ENCODE peak calls at places on chromosomes 5 and 9, in five cellular contexts. E is pancreas, U is ascending aorta, Y is upper lobe of right lung, V is fibroblast of lung. F is an unnamed sample. For H3K9me3, the result is how much of the 10 kb centered on the place peaks cover.

GRCh38 chr5:128736567-128736966 is 198.5 kb upstream of the FBN2 start:
- DNase-seq in E (no peak), U (no peak), Y (no peak), V (peak), F (no peak)

GRCh38 chr5:10527281-10527950 is 36.5 kb upstream of the ANKRD33B start:
- DNase-seq in E (no peak), U (no peak), Y (no peak), V (peak), F (no peak)

GRCh38 chr5:167723254-167723871 is 568.1 kb upstream of the WWC1 start:
- DNase-seq in E (peak), U (peak), Y (peak), V (peak), F (peak)

GRCh38 chr5:14316471-14316870 is 173.3 kb downstream of the TRIO start:
- DNase-seq in E (no peak), U (no peak), Y (no peak), V (no peak), F (peak)

GRCh38 chr9:28720746-28721145 is 1147.5 kb upstream of the C9orf72 start:
- DNase-seq in E (no peak), U (no peak), Y (no peak), V (no peak), F (no peak)

GRCh38 chr5:141623621-141624020 is 4.8 kb upstream of the DIAPH1 start:
- DNase-seq in E (no peak), U (no peak), Y (no peak), V (no peak), F (no peak)

GRCh38 chr5:124180523-124181461 is 565.6 kb downstream of the ZNF608 start:
- DNase-seq in E (no peak), U (no peak), Y (no peak), V (peak), F (no peak)

GRCh38 chr5:141518616-141519015 is 29.7 kb downstream of the PCDHGC5 start:
- DNase-seq in E (no peak), U (peak), Y (no peak), V (no peak), F (no peak)

GRCh38 chr9:128770286-128770685 is 1.4 kb downstream of the ZER1 start:
- DNase-seq in E (no peak), U (no peak), Y (no peak), V (no peak), F (no peak)

GRCh38 chr9:127049044-127049443 is 73.4 kb downstream of the ANGPTL2 start:
- DNase-seq in E (no peak), U (peak), Y (no peak), V (peak), F (peak)

GRCh38 chr5:179802207-179802883 is 4.3 kb downstream of the MGAT4B start:
- DNase-seq in E (no peak), U (no peak), Y (no peak), V (no peak), F (no peak)

GRCh38 chr5:128920345-128921215 is 44.7 kb upstream of the SLC27A6 start:
- DNase-seq in E (no peak), U (no peak), Y (no peak), V (peak), F (no peak)

GRCh38 chr5:160637357-160637756 is 214.7 kb downstream of the ATP10B start:
- DNase-seq in E (no peak), U (no peak), Y (no peak), V (no peak), F (no peak)

GRCh38 chr9:128498911-128499310 is 5.6 kb upstream of the GLE1 start:
- DNase-seq in E (no peak), U (no peak), Y (peak), V (no peak), F (no peak)

GRCh38 chr9:121331992-121332685 is 37.9 kb downstream of the STOM start:
- DNase-seq in E (no peak), U (no peak), Y (no peak), V (no peak), F (no peak)

GRCh38 chr5:10275460-10275859 is 25.4 kb downstream of the CCT5 start:
- DNase-seq in E (no peak), U (no peak), Y (no peak), V (no peak), F (no peak)

GRCh38 chr5:149745-150450 is 41.4 kb upstream of the LRRC14B start:
- DNase-seq in E (no peak), U (no peak), Y (no peak), V (peak), F (no peak)

GRCh38 chr9:36905101-36906066 is 128.7 kb downstream of the PAX5 start:
- DNase-seq in E (no peak), U (no peak), Y (no peak), V (no peak), F (no peak)

GRCh38 chr5:61631438-61631941 is 299.4 kb downstream of the ZSWIM6 start:
- DNase-seq in E (no peak), U (no peak), Y (peak), V (peak), F (no peak)

GRCh38 chr9:21141427-21141882 is at the start of gene IFNW1:
- DNase-seq in E (no peak), U (no peak), Y (no peak), V (no peak), F (no peak)

GRCh38 chr9:124012368-124013262 is 1.0 kb downstream of the LHX2 start:
- DNase-seq in E (no peak), U (no peak), Y (no peak), V (no peak), F (no peak)

GRCh38 chr5:893711-894110 is 1.0 kb downstream of the TRIP13 start:
- DNase-seq in E (no peak), U (no peak), Y (no peak), V (no peak), F (no peak)

GRCh38 chr5:163177971-163178370 is 259.4 kb upstream of the CCNG1 start:
- DNase-seq in E (peak), U (no peak), Y (no peak), V (no peak), F (no peak)

GRCh38 chr5:143016777-143017374 is 246.7 kb downstream of the ARHGAP26 start:
- DNase-seq in E (no peak), U (no peak), Y (no peak), V (peak), F (no peak)

GRCh38 chr5:28748446-28748845 is 1710.1 kb upstream of the CDH9 start:
- DNase-seq in E (no peak), U (no peak), Y (no peak), V (peak), F (no peak)

GRCh38 chr9:126440938-126441337 is 114.3 kb downstream of the MVB12B start:
- DNase-seq in E (no peak), U (peak), Y (no peak), V (peak), F (no peak)

GRCh38 chr5:154899107-154899816 is 38.7 kb downstream of the GEMIN5 start:
- DNase-seq in E (no peak), U (no peak), Y (peak), V (no peak), F (no peak)

GRCh38 chr5:142696379-142696778 is 10.5 kb upstream of the FGF1 start:
- DNase-seq in E (no peak), U (peak), Y (no peak), V (no peak), F (no peak)

GRCh38 chr5:52010430-52010829 is 627.2 kb downstream of the ISL1 start:
- DNase-seq in E (no peak), U (no peak), Y (no peak), V (no peak), F (no peak)

GRCh38 chr9:87713278-87713989 is 12.5 kb upstream of the CTSL start:
- DNase-seq in E (peak), U (peak), Y (peak), V (peak), F (peak)

GRCh38 chr5:21810737-21811316 is 1042.3 kb downstream of the CDH12 start:
- DNase-seq in E (no peak), U (no peak), Y (no peak), V (peak), F (no peak)

GRCh38 chr9:133004091-133005072 is 25.9 kb downstream of the GFI1B start:
- DNase-seq in E (no peak), U (no peak), Y (no peak), V (no peak), F (no peak)

GRCh38 chr9:16501098-16501663 is 369.3 kb downstream of the BNC2 start:
- DNase-seq in E (no peak), U (no peak), Y (no peak), V (peak), F (no peak)

DNA sequence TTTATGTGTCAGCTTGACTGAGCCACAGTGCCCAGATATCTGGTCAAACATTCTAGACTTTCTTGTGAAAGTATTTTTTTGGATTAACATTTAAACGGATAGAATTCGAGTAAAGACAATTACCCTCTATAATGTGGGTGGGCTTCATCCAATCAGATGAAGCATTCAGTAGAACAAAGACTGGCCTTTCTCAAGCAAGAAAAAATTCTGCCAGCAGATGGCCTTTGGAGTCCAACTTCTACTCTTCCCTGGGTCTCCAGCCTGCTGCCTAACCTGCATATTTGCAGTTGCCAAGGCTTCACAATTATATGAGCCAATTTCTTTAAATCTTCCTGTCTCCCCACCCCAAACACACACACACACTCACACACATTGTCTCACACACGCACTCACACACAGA is 86.4 kb downstream of the MED10 start:
- DNase-seq in E (no peak), U (no peak), Y (no peak), V (no peak), F (no peak)
- TF ChIP-seq CTCF in E (no peak), U (no peak), Y (no peak), V (no peak), F (no peak)

GRCh38 chr5:150904479-150905311 is at the start of gene ZNF300:
- DNase-seq in E (peak), U (peak), Y (peak), V (peak), F (peak)

GRCh38 chr5:150901446-150901845 is 3.3 kb downstream of the ZNF300 start:
- DNase-seq in E (no peak), U (no peak), Y (no peak), V (no peak), F (no peak)

DNA sequence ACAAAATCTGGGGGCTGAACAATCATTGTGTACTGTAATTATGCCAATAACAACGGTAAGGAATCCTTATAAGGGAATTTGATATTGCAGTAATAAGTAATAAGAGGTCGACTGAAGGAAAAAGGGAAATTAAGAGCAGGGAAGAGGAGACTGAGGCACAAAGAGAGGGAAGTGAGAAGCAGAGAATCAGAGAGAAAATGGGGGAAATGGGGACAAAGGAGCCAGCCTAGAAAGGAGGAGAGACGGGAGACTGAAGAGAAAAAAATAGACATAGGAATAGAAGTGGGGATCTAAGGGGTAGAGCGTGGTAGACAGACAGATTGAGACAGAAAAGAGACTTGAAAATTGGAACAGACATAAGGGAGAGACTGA is 518 bp upstream of the ZNF300 start:
- DNase-seq in E (no peak), U (no peak), Y (no peak), V (no peak), F (no peak)
- H3K9me3 ChIP-seq in E (under half), U (under half), Y (under half), V (under half), F (under half)

GRCh38 chr9:33498387-33498786 is 24.7 kb upstream of the NOL6 start:
- DNase-seq in E (no peak), U (no peak), Y (no peak), V (no peak), F (no peak)
- TF ChIP-seq CTCF in E (no peak), U (no peak), Y (peak), V (peak), F (peak)

GRCh38 chr9:103700558-103700957 is 393.6 kb upstream of the SMC2 start:
- DNase-seq in E (no peak), U (no peak), Y (no peak), V (no peak), F (no peak)
- H3K9me3 ChIP-seq in E (under half), U (under half), Y (under half), V (under half), F (under half)

GRCh38 chr9:136143215-136144001 is 24.7 kb upstream of the TMEM250 start:
- DNase-seq in E (no peak), U (no peak), Y (no peak), V (no peak), F (no peak)
- TF ChIP-seq CTCF in E (no peak), U (no peak), Y (peak), V (peak), F (peak)

GRCh38 chr5:158709279-158709678 is 390.4 kb downstream of the EBF1 start:
- DNase-seq in E (no peak), U (no peak), Y (no peak), V (no peak), F (no peak)
- H3K9me3 ChIP-seq in E (under half), U (under half), Y (under half), V (under half), F (under half)

GRCh38 chr9:95383198-95383673 is 65.7 kb upstream of the FANCC start:
- DNase-seq in E (no peak), U (no peak), Y (no peak), V (peak), F (peak)

GRCh38 chr9:95381243-95381642 is 63.7 kb upstream of the FANCC start:
- DNase-seq in E (no peak), U (no peak), Y (no peak), V (peak), F (no peak)

GRCh38 chr9:95383845-95384244 is 66.3 kb upstream of the FANCC start:
- DNase-seq in E (no peak), U (no peak), Y (no peak), V (no peak), F (no peak)

GRCh38 chr9:95382433-95382832 is 64.9 kb upstream of the FANCC start:
- DNase-seq in E (no peak), U (no peak), Y (no peak), V (no peak), F (no peak)

GRCh38 chr9:95379630-95380029 is 62.1 kb upstream of the FANCC start:
- DNase-seq in E (no peak), U (no peak), Y (no peak), V (no peak), F (no peak)
- TF ChIP-seq CTCF in E (no peak), U (no peak), Y (peak), V (no peak), F (no peak)

GRCh38 chr9:129835128-129835859 is at the start of the genes C9orf78 and USP20:
- DNase-seq in E (peak), U (peak), Y (peak), V (peak), F (peak)
- H3K9me3 ChIP-seq in E (under half), U (under half), Y (under half), V (under half), F (under half)